ENCODE peak calls at places on chromosome 6, in seven cellular contexts. O is HepG2, P is HCT116, Y is K562, T is GM12878, C is IMR-90, G is H1. K is an unnamed sample.

GRCh38 chr6:43242908-43243648 is at the start of gene TTBK1:
- DNase-seq in O (no peak), P (no peak), Y (no peak), T (no peak), C (no peak), G (no peak), K (no peak)

GRCh38 chr6:17349437-17349836 is 44.0 kb upstream of the CAP2 start:
- DNase-seq in O (peak), P (no peak), Y (no peak), T (no peak), C (peak), G (no peak), K (peak)

GRCh38 chr6:107545761-107546160 is 55.8 kb downstream of the SOBP start:
- DNase-seq in O (no peak), P (no peak), Y (no peak), T (no peak), C (no peak), G (no peak), K (no peak)

GRCh38 chr6:106477790-106478189 is 117.3 kb downstream of the CRYBG1 start:
- DNase-seq in O (no peak), P (no peak), Y (no peak), T (no peak), C (no peak), G (no peak), K (no peak)

GRCh38 chr6:136525586-136526195 is 24.5 kb downstream of the MAP7 start:
- DNase-seq in O (no peak), P (no peak), Y (no peak), T (no peak), C (no peak), G (no peak), K (no peak)

GRCh38 chr6:40788661-40789111 is 201.5 kb upstream of the LRFN2 start:
- DNase-seq in O (no peak), P (no peak), Y (no peak), T (no peak), C (no peak), G (no peak), K (no peak)

GRCh38 chr6:49326337-49326736 is 136.7 kb downstream of the MMUT start:
- DNase-seq in O (no peak), P (no peak), Y (no peak), T (no peak), C (peak), G (no peak), K (peak)

GRCh38 chr6:5762561-5762968 is 244.2 kb downstream of the NRN1 start:
- DNase-seq in O (no peak), P (no peak), Y (no peak), T (no peak), C (no peak), G (no peak), K (no peak)

GRCh38 chr6:8389034-8389818 is 46.1 kb downstream of the SLC35B3 start:
- DNase-seq in O (no peak), P (no peak), Y (no peak), T (no peak), C (no peak), G (no peak), K (no peak)
- TF ChIP-seq CEBPB in O (no peak), P (no peak), Y (no peak), T (no peak), C (no peak), G (no peak), K (no peak)

GRCh38 chr6:79432726-79433125 is 104.5 kb downstream of the LCA5 start:
- DNase-seq in O (no peak), P (no peak), Y (no peak), T (no peak), C (no peak), G (no peak), K (no peak)

GRCh38 chr6:79441222-79441621 is 96.0 kb downstream of the LCA5 start:
- DNase-seq in O (no peak), P (no peak), Y (no peak), T (no peak), C (no peak), G (no peak), K (no peak)

GRCh38 chr6:79436232-79436631 is 101.0 kb downstream of the LCA5 start:
- DNase-seq in O (no peak), P (no peak), Y (no peak), T (no peak), C (no peak), G (no peak), K (peak)

GRCh38 chr6:79440590-79440989 is 96.6 kb downstream of the LCA5 start:
- DNase-seq in O (no peak), P (no peak), Y (no peak), T (no peak), C (no peak), G (no peak), K (no peak)

GRCh38 chr6:79438015-79438414 is 99.2 kb downstream of the LCA5 start:
- DNase-seq in O (no peak), P (no peak), Y (no peak), T (no peak), C (no peak), G (no peak), K (no peak)
- TF ChIP-seq CEBPB in O (no peak), P (no peak), Y (no peak), T (no peak), C (no peak), G (no peak), K (no peak)

DNA sequence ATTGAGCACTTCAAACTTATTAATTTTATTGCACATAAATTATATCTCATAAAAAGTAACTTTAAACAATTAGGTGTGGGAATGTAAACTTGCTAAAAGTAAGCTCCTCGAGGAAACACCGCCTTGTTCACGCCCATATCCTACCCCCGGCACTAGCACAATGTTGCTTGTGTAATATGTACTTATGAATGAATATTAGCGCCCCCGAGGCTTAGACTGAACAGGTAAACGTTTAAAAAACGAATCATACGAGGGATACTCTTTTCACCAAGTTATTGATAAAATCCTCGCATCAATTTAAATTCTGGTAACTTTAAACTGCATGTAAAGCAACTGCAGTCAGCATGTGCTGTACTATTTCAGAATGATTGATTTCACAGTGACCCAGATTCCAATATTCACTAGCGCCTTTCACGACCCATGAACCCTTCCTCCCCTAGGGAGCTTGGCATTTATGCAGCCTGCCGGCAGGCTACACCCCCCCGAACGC is 637 bp downstream of the TFB1M start:
- DNase-seq in O (peak), P (no peak), Y (peak), T (no peak), C (no peak), G (no peak), K (peak)
- TF ChIP-seq CEBPB in O (no peak), P (no peak), Y (no peak), T (no peak), C (no peak), G (no peak), K (no peak)

GRCh38 chr6:130602151-130602770 is 224.9 kb upstream of the SMLR1 start:
- DNase-seq in O (no peak), P (peak), Y (no peak), T (no peak), C (peak), G (no peak), K (peak)

GRCh38 chr6:130600880-130601341 is 226.3 kb upstream of the SMLR1 start:
- DNase-seq in O (no peak), P (no peak), Y (no peak), T (no peak), C (peak), G (no peak), K (no peak)

GRCh38 chr6:130593948-130594347 is 228.1 kb downstream of the TMEM200A start:
- DNase-seq in O (no peak), P (no peak), Y (no peak), T (no peak), C (no peak), G (no peak), K (no peak)

GRCh38 chr6:130603391-130603790 is 223.8 kb upstream of the SMLR1 start:
- DNase-seq in O (no peak), P (no peak), Y (no peak), T (no peak), C (no peak), G (no peak), K (no peak)

DNA sequence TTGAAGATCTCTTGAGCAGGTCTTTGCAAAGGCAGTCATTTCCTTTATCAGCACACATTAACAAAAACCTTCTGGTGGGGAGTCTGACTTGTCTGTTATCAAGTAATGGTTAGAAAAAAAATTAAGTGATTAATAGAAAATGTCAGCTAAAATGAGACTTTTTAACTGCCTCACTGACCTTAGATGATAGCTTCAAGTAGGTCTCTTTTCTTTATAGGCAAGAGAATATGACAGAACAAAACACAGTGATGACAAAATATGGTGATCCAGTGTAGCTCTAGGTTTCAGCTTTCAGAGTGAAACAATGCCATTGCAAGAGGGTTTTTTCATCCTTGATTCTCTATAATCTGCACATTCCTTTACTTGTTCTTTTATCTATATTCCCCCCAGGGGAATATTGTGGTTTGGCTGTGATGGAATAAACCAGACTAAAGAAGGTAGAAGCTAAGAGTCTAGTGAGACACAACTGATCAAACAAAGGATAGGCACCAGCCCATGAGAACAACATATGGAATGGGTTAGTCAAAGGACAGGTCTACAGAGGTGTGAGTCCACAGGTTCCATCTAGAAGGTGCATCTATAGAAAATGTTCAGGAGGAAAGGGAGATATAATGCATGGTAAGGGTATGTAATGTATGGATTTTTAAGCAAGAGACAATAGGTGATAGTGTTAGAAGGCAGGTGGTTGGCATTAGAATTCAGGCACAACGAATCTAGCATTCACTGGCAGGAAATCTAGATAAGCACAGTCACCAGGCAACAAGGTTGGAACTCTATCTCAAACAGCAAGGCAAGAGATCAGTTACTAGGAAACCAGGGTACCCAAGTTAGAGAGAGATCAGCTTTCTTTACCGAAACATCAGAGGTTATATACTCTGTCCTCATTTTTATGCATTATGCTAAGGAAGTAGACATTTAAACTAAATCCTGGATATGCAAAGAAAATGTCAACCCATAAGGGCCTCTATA is 228.9 kb upstream of the SMLR1 start:
- DNase-seq in O (no peak), P (no peak), Y (no peak), T (no peak), C (no peak), G (no peak), K (no peak)
- TF ChIP-seq CEBPB in O (no peak), P (no peak), Y (no peak), T (no peak), C (no peak), G (no peak), K (no peak)

DNA sequence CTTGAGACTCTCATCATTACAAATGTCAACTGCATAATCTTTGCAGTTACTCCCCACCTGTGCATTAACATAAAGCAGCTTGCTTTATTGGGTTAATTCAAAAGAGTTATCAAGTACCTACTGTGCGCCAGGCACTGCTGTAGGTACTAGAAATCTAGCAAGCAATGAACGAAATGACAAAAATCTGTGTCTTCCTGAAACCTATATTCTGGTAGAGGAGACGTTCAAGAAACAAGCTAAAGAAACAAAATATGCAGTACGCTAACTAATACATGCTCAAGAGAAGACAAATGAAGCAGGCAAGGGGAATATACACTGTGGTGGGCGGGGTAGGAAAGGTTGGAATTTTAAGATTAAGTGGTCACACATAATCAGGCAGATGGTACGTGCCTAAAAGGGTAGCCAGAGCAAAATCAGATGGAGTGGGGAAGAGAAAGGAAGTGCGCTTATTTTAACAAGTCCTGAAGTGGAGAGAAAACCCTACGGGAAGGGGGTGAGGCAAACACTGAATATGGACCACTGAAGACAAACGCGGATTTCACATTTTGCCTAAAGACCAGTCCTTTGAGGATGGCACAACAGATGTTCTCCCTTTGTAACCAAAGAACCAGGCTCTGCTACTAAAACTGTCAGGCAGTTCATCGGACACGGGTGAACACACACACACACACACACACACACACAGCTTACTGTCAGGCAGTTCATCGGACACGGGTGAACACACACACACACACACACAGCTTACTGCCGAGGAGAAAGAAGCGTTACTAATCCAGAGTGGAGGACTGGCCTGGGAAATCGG is 1.2 kb downstream of the ELOVL2 start:
- DNase-seq in O (no peak), P (no peak), Y (no peak), T (peak), C (peak), G (no peak), K (no peak)
- TF ChIP-seq CEBPB in O (no peak), P (no peak), Y (no peak), T (no peak), C (no peak), G (no peak), K (no peak)

GRCh38 chr6:146915671-146916127 is 288.5 kb upstream of the STXBP5 start:
- DNase-seq in O (no peak), P (no peak), Y (no peak), T (no peak), C (peak), G (no peak), K (peak)
- TF ChIP-seq CEBPB in O (no peak), P (no peak), Y (peak), T (no peak), C (no peak), G (no peak), K (no peak)

DNA sequence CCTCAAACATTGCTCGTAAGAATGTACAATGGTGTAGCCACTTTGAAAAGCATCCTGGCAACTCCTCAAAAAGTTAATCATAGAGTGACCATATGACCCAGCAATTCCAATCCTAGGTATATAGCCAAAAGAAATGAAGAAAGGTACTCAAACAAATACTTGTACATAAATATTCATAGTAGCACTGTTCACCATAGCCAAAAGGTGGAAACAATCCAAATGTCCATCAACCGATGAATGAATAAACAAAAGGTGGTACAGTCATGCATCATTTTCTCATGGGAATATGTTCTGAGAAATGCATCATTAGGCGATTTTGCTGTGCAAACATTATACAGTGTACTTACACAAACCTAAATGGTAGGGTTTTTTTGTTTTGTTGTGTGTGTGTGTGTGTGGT is 74.4 kb upstream of the TBC1D7 start:
- DNase-seq in O (no peak), P (no peak), Y (no peak), T (no peak), C (no peak), G (no peak), K (no peak)
- TF ChIP-seq CEBPB in O (no peak), P (no peak), Y (no peak), T (no peak), C (no peak), G (no peak), K (no peak)

K was measured in A549.